ENCODE peak calls at places on chromosomes 5 and 9, in seven cellular contexts. One of them, this sample, is unnamed. For H3K4me1 and H3K9me3, the result is how much of the 10 kb centered on the place peaks cover.

GRCh38 chr5:72226950-72227349 is 93.1 kb downstream of the MRPS27 start:
- DNase-seq in body of pancreas: no peak
- DNase-seq in left lung: no peak
- DNase-seq in heart right ventricle: no peak
- DNase-seq in left ventricle myocardium inferior: no peak
- DNase-seq in fibroblast of lung: no peak
- DNase-seq in stomach: no peak
- DNase-seq in this sample: no peak

GRCh38 chr5:43396762-43397304 is 15.4 kb downstream of the CCL28 start:
- DNase-seq in fibroblast of lung: peak
- DNase-seq in left ventricle myocardium inferior: peak
- DNase-seq in stomach: peak
- DNase-seq in heart right ventricle: peak
- DNase-seq in left lung: peak
- DNase-seq in body of pancreas: peak
- DNase-seq in this sample: peak

GRCh38 chr9:79152306-79152705 is 419.5 kb upstream of the TLE4 start:
- DNase-seq in left ventricle myocardium inferior: no peak
- DNase-seq in body of pancreas: no peak
- DNase-seq in heart right ventricle: no peak
- DNase-seq in stomach: no peak
- DNase-seq in fibroblast of lung: no peak
- DNase-seq in left lung: no peak
- DNase-seq in this sample: no peak

GRCh38 chr9:27471789-27472585 is 52.1 kb upstream of the IFNK start:
- DNase-seq in left ventricle myocardium inferior: peak
- DNase-seq in fibroblast of lung: no peak
- DNase-seq in heart right ventricle: no peak
- DNase-seq in left lung: no peak
- DNase-seq in body of pancreas: no peak
- DNase-seq in stomach: no peak
- DNase-seq in this sample: no peak

GRCh38 chr5:148428825-148429224 is 45.1 kb downstream of the FBXO38 start:
- DNase-seq in stomach: no peak
- DNase-seq in heart right ventricle: no peak
- DNase-seq in body of pancreas: no peak
- DNase-seq in left ventricle myocardium inferior: no peak
- DNase-seq in left lung: no peak
- DNase-seq in fibroblast of lung: no peak
- DNase-seq in this sample: no peak

GRCh38 chr9:136138566-136138965 is 19.9 kb upstream of the TMEM250 start:
- DNase-seq in heart right ventricle: no peak
- DNase-seq in left ventricle myocardium inferior: no peak
- DNase-seq in stomach: no peak
- DNase-seq in body of pancreas: no peak
- DNase-seq in fibroblast of lung: peak
- DNase-seq in left lung: no peak
- DNase-seq in this sample: peak

GRCh38 chr5:79120221-79120620 is 8.6 kb downstream of the BHMT start:
- DNase-seq in left ventricle myocardium inferior: no peak
- DNase-seq in body of pancreas: no peak
- DNase-seq in fibroblast of lung: no peak
- DNase-seq in stomach: no peak
- DNase-seq in heart right ventricle: no peak
- DNase-seq in left lung: no peak
- DNase-seq in this sample: no peak

GRCh38 chr5:93575466-93575865 is 5.6 kb downstream of the NR2F1-AS1 start:
- DNase-seq in stomach: no peak
- DNase-seq in fibroblast of lung: no peak
- DNase-seq in heart right ventricle: no peak
- DNase-seq in body of pancreas: no peak
- DNase-seq in left ventricle myocardium inferior: no peak
- DNase-seq in left lung: no peak
- DNase-seq in this sample: no peak

GRCh38 chr9:79687131-79687447 is 115.3 kb downstream of the TLE4 start:
- DNase-seq in body of pancreas: no peak
- DNase-seq in left ventricle myocardium inferior: no peak
- DNase-seq in heart right ventricle: no peak
- DNase-seq in stomach: no peak
- DNase-seq in fibroblast of lung: no peak
- DNase-seq in left lung: no peak
- DNase-seq in this sample: no peak

GRCh38 chr9:107615325-107615724 is 125.8 kb upstream of the KLF4 start:
- DNase-seq in left ventricle myocardium inferior: no peak
- DNase-seq in stomach: no peak
- DNase-seq in heart right ventricle: no peak
- DNase-seq in body of pancreas: no peak
- DNase-seq in left lung: no peak
- DNase-seq in fibroblast of lung: peak
- DNase-seq in this sample: no peak

GRCh38 chr9:127968046-127968445 is 12.7 kb downstream of the EEIG1 start:
- DNase-seq in stomach: peak
- DNase-seq in body of pancreas: peak
- DNase-seq in left lung: no peak
- DNase-seq in heart right ventricle: no peak
- DNase-seq in left ventricle myocardium inferior: peak
- DNase-seq in fibroblast of lung: peak
- DNase-seq in this sample: no peak

GRCh38 chr9:123834907-123835562 is 94.9 kb downstream of the DENND1A start:
- DNase-seq in body of pancreas: no peak
- DNase-seq in stomach: no peak
- DNase-seq in fibroblast of lung: peak
- DNase-seq in left lung: no peak
- DNase-seq in heart right ventricle: no peak
- DNase-seq in left ventricle myocardium inferior: no peak
- DNase-seq in this sample: no peak

GRCh38 chr9:93807166-93808013 is 147.8 kb downstream of the BARX1 start:
- DNase-seq in left ventricle myocardium inferior: no peak
- DNase-seq in stomach: no peak
- DNase-seq in heart right ventricle: no peak
- DNase-seq in left lung: no peak
- DNase-seq in fibroblast of lung: no peak
- DNase-seq in body of pancreas: no peak
- DNase-seq in this sample: no peak

GRCh38 chr9:72807765-72808445 is 144.9 kb downstream of the ALDH1A1 start:
- DNase-seq in stomach: no peak
- DNase-seq in body of pancreas: no peak
- DNase-seq in heart right ventricle: no peak
- DNase-seq in left ventricle myocardium inferior: no peak
- DNase-seq in fibroblast of lung: no peak
- DNase-seq in left lung: no peak
- DNase-seq in this sample: peak

GRCh38 chr5:38607930-38608545 is 51.6 kb upstream of the LIFR start:
- DNase-seq in stomach: no peak
- DNase-seq in body of pancreas: peak
- DNase-seq in left ventricle myocardium inferior: no peak
- DNase-seq in heart right ventricle: no peak
- DNase-seq in fibroblast of lung: peak
- DNase-seq in left lung: no peak
- DNase-seq in this sample: peak

GRCh38 chr5:150672884-150673275 is 11.8 kb downstream of the MYOZ3 start:
- DNase-seq in fibroblast of lung: no peak
- DNase-seq in left ventricle myocardium inferior: no peak
- DNase-seq in body of pancreas: no peak
- DNase-seq in heart right ventricle: no peak
- DNase-seq in stomach: no peak
- DNase-seq in left lung: no peak
- DNase-seq in this sample: no peak

GRCh38 chr5:74304536-74304935 is 336.0 kb downstream of the ENC1 start:
- DNase-seq in heart right ventricle: no peak
- DNase-seq in left lung: no peak
- DNase-seq in stomach: no peak
- DNase-seq in left ventricle myocardium inferior: no peak
- DNase-seq in fibroblast of lung: no peak
- DNase-seq in body of pancreas: no peak
- DNase-seq in this sample: no peak

GRCh38 chr9:112037281-112038016 is 137.6 kb downstream of the SUSD1 start:
- DNase-seq in left lung: no peak
- DNase-seq in fibroblast of lung: peak
- DNase-seq in heart right ventricle: no peak
- DNase-seq in left ventricle myocardium inferior: no peak
- DNase-seq in body of pancreas: no peak
- DNase-seq in stomach: no peak
- DNase-seq in this sample: no peak

GRCh38 chr5:140823475-140823874 is 2.1 kb downstream of the PCDHA5 start:
- DNase-seq in stomach: no peak
- DNase-seq in left lung: no peak
- DNase-seq in heart right ventricle: no peak
- DNase-seq in fibroblast of lung: no peak
- DNase-seq in body of pancreas: no peak
- DNase-seq in left ventricle myocardium inferior: no peak
- DNase-seq in this sample: no peak

GRCh38 chr5:140822281-140822629 is 842 bp downstream of the PCDHA5 start:
- DNase-seq in left ventricle myocardium inferior: no peak
- DNase-seq in body of pancreas: no peak
- DNase-seq in left lung: no peak
- DNase-seq in stomach: no peak
- DNase-seq in heart right ventricle: no peak
- DNase-seq in fibroblast of lung: no peak
- DNase-seq in this sample: no peak

DNA sequence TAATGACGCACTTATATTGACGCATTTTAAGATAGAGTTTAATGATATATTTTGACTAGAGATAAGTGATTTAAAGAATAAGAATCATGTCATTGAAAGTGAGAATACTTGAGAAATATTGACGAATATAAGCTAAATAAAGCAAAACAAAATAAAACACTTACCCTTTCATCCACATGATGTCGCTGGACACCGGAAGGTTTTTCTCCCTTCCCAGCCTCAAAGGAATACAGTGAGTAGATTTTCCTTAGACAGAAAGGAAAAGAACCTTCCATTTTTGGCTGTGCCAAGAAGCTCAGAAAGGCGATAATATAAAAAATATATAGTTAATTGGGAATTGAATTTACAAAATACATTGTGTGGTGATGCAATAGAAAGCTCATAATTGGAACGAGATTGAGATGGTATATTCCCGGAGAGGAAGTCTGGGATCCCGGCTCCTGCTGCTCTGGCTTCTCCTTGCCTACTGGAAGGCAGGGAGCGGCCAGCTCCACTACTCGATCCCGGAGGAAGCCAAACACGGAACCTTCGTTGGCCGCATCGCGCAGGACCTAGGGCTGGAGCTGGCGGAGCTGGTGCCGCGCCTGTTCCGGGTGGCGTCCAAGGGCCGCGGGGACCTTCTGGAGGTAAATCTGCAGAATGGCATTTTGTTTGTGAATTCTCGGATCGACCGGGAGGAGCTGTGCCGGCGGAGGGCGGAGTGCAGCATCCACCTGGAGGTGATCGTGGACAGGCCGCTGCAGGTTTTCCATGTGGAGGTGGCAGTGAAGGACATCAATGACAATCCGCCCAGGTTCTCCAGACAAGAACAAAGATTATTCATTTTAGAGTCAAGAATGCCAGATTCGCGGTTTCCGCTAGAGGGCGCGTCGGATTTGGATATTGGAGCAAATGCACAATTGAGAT is at the start of gene PCDHA5:
- DNase-seq in heart right ventricle: no peak
- DNase-seq in fibroblast of lung: no peak
- DNase-seq in left lung: no peak
- DNase-seq in stomach: no peak
- DNase-seq in left ventricle myocardium inferior: no peak
- DNase-seq in body of pancreas: no peak
- DNase-seq in this sample: no peak
- TF ChIP-seq CTCF in heart right ventricle: no peak
- TF ChIP-seq CTCF in fibroblast of lung: peak
- TF ChIP-seq CTCF in left lung: peak
- TF ChIP-seq CTCF in stomach: peak
- TF ChIP-seq CTCF in left ventricle myocardium inferior: peak
- TF ChIP-seq CTCF in body of pancreas: peak
- TF ChIP-seq CTCF in this sample: no peak

GRCh38 chr9:81680006-81680405 is 9.3 kb downstream of the TLE1 start:
- DNase-seq in heart right ventricle: no peak
- DNase-seq in left lung: no peak
- DNase-seq in fibroblast of lung: no peak
- DNase-seq in body of pancreas: no peak
- DNase-seq in left ventricle myocardium inferior: no peak
- DNase-seq in stomach: no peak
- DNase-seq in this sample: no peak
- H3K4me1 ChIP-seq in heart right ventricle: under half
- H3K4me1 ChIP-seq in left lung: under half
- H3K4me1 ChIP-seq in fibroblast of lung: under half
- H3K4me1 ChIP-seq in body of pancreas: under half
- H3K4me1 ChIP-seq in left ventricle myocardium inferior: under half
- H3K4me1 ChIP-seq in stomach: under half
- H3K4me1 ChIP-seq in this sample: under half

GRCh38 chr5:6248132-6248531 is 130.2 kb downstream of the MED10 start:
- DNase-seq in left lung: no peak
- DNase-seq in heart right ventricle: no peak
- DNase-seq in stomach: no peak
- DNase-seq in fibroblast of lung: no peak
- DNase-seq in body of pancreas: no peak
- DNase-seq in left ventricle myocardium inferior: no peak
- DNase-seq in this sample: no peak

GRCh38 chr5:6251579-6252102 is 126.7 kb downstream of the MED10 start:
- DNase-seq in stomach: no peak
- DNase-seq in left ventricle myocardium inferior: no peak
- DNase-seq in body of pancreas: no peak
- DNase-seq in fibroblast of lung: no peak
- DNase-seq in left lung: no peak
- DNase-seq in heart right ventricle: no peak
- DNase-seq in this sample: no peak

GRCh38 chr5:6253281-6253680 is 125.1 kb downstream of the MED10 start:
- DNase-seq in stomach: no peak
- DNase-seq in left lung: no peak
- DNase-seq in left ventricle myocardium inferior: no peak
- DNase-seq in body of pancreas: no peak
- DNase-seq in heart right ventricle: no peak
- DNase-seq in fibroblast of lung: no peak
- DNase-seq in this sample: no peak

GRCh38 chr5:6252581-6252980 is 125.8 kb downstream of the MED10 start:
- DNase-seq in body of pancreas: no peak
- DNase-seq in heart right ventricle: no peak
- DNase-seq in left lung: no peak
- DNase-seq in stomach: no peak
- DNase-seq in fibroblast of lung: no peak
- DNase-seq in left ventricle myocardium inferior: no peak
- DNase-seq in this sample: no peak

GRCh38 chr5:6250121-6250520 is 128.2 kb downstream of the MED10 start:
- DNase-seq in body of pancreas: no peak
- DNase-seq in left lung: no peak
- DNase-seq in fibroblast of lung: no peak
- DNase-seq in left ventricle myocardium inferior: no peak
- DNase-seq in stomach: no peak
- DNase-seq in heart right ventricle: no peak
- DNase-seq in this sample: no peak
- H3K9me3 ChIP-seq in body of pancreas: under half
- H3K9me3 ChIP-seq in left lung: under half
- H3K9me3 ChIP-seq in fibroblast of lung: under half
- H3K9me3 ChIP-seq in left ventricle myocardium inferior: under half
- H3K9me3 ChIP-seq in stomach: under half
- H3K9me3 ChIP-seq in heart right ventricle: under half
- H3K9me3 ChIP-seq in this sample: under half

DNA sequence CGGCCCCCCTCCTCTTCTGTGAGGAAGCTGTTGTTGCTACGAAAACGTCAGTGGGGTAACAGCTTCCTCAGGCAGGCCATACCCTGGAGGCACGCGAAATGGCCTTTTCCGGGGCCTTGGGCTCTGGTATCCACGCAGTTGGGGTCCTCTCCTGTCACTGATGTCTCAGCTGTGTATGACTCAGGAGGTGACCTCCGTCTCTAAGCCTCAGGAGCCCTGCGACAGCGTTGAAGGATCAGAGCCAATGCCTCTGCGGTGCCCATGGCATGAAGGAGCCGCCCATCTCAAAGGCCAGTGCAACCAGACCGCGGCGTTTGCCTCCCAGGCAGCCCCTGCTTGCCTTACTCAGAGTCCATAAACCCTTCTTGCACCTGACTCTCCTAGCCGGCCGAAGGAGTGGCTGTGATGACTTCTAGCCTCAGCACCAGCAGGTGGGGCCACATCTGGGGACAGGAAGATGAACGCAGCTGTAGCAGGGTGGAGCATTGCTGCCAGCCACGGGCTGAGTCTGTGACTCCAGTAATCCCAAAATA is 1.0 kb upstream of the MXD3 start:
- DNase-seq in left ventricle myocardium inferior: no peak
- DNase-seq in body of pancreas: peak
- DNase-seq in fibroblast of lung: peak
- DNase-seq in stomach: no peak
- DNase-seq in left lung: no peak
- DNase-seq in heart right ventricle: no peak
- DNase-seq in this sample: peak
- TF ChIP-seq CTCF in left ventricle myocardium inferior: no peak
- TF ChIP-seq CTCF in body of pancreas: no peak
- TF ChIP-seq CTCF in fibroblast of lung: no peak
- TF ChIP-seq CTCF in stomach: no peak
- TF ChIP-seq CTCF in left lung: no peak
- TF ChIP-seq CTCF in heart right ventricle: no peak
- TF ChIP-seq CTCF in this sample: no peak

This sample was measured in Caco-2.